ENCODE peak calls at places on chromosome 3, in six cellular contexts. C, F, B, X, E and K are unnamed samples.

GRCh38 chr3:111688190-111688800 is 93.1 kb upstream of the ZBED2 start:
- DNase-seq in F (no peak), X (no peak), C (no peak), B (no peak), E (no peak), K (no peak)

GRCh38 chr3:172516318-172517214 is 6.7 kb downstream of the TNFSF10 start:
- DNase-seq in B (no peak), X (peak), C (peak), E (peak), F (no peak), K (no peak)

GRCh38 chr3:32595318-32595717 is 24.7 kb upstream of the DYNC1LI1 start:
- DNase-seq in E (no peak), B (no peak), C (no peak), F (no peak), X (no peak), K (no peak)

GRCh38 chr3:145889730-145890129 is 271.3 kb downstream of the PLOD2 start:
- DNase-seq in F (no peak), C (no peak), X (no peak), E (no peak), B (no peak), K (no peak)

GRCh38 chr3:127894461-127894860 is 20.6 kb upstream of the KBTBD12 start:
- DNase-seq in C (no peak), F (no peak), E (no peak), X (no peak), B (no peak), K (no peak)

GRCh38 chr3:171789759-171790505 is 20.4 kb downstream of the PLD1 start:
- DNase-seq in X (no peak), F (no peak), B (no peak), E (no peak), C (no peak), K (no peak)

GRCh38 chr3:42023380-42023779 is 61.5 kb upstream of the ULK4 start:
- DNase-seq in B (no peak), F (no peak), C (no peak), E (no peak), X (no peak), K (no peak)

GRCh38 chr3:126926684-126927404 is 56.1 kb upstream of the PLXNA1 start:
- DNase-seq in C (peak), E (no peak), B (no peak), X (no peak), F (no peak), K (no peak)

GRCh38 chr3:125349556-125350165 is 25.5 kb downstream of the ZNF148 start:
- DNase-seq in X (no peak), E (no peak), C (no peak), F (no peak), B (no peak), K (no peak)

GRCh38 chr3:14849831-14850230 is 31.1 kb downstream of the FGD5 start:
- DNase-seq in F (no peak), E (no peak), B (no peak), X (no peak), C (no peak), K (peak)

GRCh38 chr3:141782386-141782932 is 19.3 kb downstream of the GRK7 start:
- DNase-seq in C (no peak), F (peak), B (no peak), X (no peak), E (peak), K (no peak)

GRCh38 chr3:45084820-45085816 is 59.0 kb downstream of the CLEC3B start:
- DNase-seq in F (no peak), C (peak), B (no peak), E (no peak), X (no peak), K (no peak)

GRCh38 chr3:105402287-105402801 is 35.6 kb downstream of the ALCAM start:
- DNase-seq in C (no peak), E (peak), F (no peak), X (peak), B (no peak), K (no peak)

GRCh38 chr3:192364296-192364695 is 363.0 kb downstream of the FGF12 start:
- DNase-seq in B (no peak), E (no peak), C (no peak), X (no peak), F (no peak), K (no peak)

GRCh38 chr3:185176756-185177359 is 24.0 kb upstream of the C3orf70 start:
- DNase-seq in B (peak), X (peak), E (peak), C (no peak), F (peak), K (peak)

GRCh38 chr3:37823189-37823588 is 38.5 kb upstream of the CTDSPL start:
- DNase-seq in B (no peak), F (no peak), C (no peak), E (no peak), X (no peak), K (no peak)

GRCh38 chr3:185225523-185225922 is 28.3 kb downstream of the EHHADH start:
- DNase-seq in E (no peak), B (no peak), C (peak), X (no peak), F (no peak), K (no peak)

GRCh38 chr3:187005827-187006481 is 75.6 kb downstream of the ST6GAL1 start:
- DNase-seq in B (no peak), X (no peak), F (no peak), C (no peak), E (no peak), K (no peak)

GRCh38 chr3:36409862-36410261 is 29.6 kb downstream of the STAC start:
- DNase-seq in F (no peak), B (no peak), X (no peak), E (no peak), C (no peak), K (no peak)

DNA sequence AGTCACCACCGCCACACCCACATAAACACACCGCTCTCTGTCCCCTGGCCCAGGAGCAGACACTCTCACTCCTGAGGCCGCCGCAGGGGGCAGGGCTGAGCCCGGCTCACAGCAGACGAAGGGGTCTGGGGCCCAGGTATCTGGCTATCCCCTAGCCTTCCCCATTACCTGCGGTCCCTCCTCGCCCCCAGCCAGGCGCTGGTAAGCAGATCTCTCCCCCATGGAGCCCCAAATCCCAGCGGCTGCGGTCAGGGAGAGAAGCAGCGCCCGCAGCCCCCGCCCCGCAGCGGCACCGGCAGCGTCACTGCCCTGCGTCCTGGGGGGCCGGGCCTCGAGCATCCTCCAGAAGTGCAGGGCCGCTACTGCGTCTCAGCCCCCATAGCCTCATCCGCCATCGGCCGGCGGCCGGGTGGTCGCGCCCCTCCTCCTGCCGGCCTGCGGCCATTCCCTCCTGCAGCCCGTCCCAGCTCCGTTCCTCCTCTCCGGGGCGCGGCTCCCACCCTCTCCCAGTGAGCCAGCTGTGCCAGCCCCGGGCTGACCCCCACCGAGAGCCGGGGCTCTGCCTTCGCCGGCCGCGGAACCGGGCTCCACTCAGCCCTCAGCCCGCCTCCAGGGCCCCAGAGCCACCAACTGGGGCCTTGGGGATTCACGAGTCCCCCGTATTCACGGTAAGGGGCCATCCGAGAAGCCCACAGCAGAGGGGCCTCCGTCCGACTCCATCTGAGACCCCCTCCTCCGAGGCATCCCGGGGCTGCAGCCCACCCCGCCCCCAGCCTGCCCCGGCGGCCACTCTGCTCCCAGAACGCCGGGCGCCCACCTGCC is 13.1 kb downstream of the TNK2 start:
- DNase-seq in E (peak), B (peak), F (peak), C (no peak), X (peak), K (peak)
- TF ChIP-seq CTCF in E (no peak), B (no peak), F (peak), C (peak), X (peak), K (peak)

DNA sequence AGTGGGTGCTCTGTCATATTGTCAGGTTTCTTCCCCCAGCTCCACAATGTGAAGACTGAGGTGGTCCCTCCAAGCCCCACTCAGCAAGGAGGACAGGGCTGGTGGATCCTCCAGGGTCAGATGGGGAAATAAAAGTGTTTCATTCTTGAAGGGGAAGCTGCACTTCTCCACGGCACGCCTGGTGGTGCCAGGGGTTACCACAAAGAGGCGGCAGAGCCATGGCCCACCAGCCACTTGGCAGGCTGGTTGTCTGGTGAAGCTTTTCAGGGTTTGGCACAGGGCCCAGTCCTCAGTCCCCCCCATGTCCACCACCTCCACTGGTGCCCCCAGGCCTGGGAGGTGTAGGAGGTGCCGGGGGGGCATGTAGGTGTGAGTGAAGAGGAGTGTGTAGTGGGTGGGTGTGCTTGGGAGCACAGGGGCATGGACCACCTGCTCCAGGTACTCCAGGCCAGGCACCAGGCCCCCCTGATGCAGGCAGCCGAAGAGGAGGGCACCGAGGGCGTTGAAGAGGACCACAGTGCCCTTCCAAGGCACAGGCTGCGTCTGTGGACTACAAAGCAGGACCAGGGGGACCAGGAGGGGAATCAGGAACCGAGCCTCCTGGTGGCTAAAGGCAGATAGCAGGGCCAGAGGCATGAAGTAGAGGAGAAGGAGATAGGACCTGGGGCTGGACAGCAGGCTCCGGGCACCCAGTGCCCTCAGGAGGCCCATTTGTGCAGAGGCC is 5.0 kb upstream of the NCBP2 start:
- DNase-seq in F (peak), E (no peak), C (no peak), X (no peak), B (no peak), K (no peak)
- TF ChIP-seq CTCF in F (peak), E (no peak), C (no peak), X (no peak), B (no peak), K (no peak)

DNA sequence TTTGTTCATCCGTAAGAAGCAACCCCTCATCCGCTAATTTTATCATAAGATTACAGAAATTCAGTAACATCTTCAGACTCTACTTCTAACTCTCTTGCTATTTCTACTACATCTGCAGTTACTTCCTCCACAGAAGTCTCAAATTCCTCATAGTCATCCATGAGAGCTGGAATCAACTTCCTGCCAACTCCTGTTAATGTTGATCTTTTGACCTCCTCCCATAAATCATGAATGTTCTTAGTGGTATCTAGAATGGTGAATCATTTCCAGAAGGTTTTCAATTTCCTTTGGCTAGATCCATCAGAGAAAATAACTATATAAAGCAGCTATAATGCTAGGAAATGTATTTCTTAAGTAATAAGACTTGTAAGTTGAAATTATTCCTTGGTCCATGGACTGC is 115.1 kb downstream of the TAFA4 start:
- DNase-seq in E (no peak), B (no peak), X (no peak), F (no peak), C (no peak), K (no peak)
- TF ChIP-seq CTCF in E (no peak), B (no peak), X (no peak), F (no peak), C (no peak), K (no peak)

GRCh38 chr3:21486381-21486935 is 264.6 kb downstream of the ZNF385D start:
- DNase-seq in E (no peak), B (no peak), X (no peak), C (no peak), F (no peak), K (no peak)

GRCh38 chr3:21487520-21487919 is 263.5 kb downstream of the ZNF385D start:
- DNase-seq in E (no peak), C (no peak), X (no peak), F (no peak), B (no peak), K (no peak)

DNA sequence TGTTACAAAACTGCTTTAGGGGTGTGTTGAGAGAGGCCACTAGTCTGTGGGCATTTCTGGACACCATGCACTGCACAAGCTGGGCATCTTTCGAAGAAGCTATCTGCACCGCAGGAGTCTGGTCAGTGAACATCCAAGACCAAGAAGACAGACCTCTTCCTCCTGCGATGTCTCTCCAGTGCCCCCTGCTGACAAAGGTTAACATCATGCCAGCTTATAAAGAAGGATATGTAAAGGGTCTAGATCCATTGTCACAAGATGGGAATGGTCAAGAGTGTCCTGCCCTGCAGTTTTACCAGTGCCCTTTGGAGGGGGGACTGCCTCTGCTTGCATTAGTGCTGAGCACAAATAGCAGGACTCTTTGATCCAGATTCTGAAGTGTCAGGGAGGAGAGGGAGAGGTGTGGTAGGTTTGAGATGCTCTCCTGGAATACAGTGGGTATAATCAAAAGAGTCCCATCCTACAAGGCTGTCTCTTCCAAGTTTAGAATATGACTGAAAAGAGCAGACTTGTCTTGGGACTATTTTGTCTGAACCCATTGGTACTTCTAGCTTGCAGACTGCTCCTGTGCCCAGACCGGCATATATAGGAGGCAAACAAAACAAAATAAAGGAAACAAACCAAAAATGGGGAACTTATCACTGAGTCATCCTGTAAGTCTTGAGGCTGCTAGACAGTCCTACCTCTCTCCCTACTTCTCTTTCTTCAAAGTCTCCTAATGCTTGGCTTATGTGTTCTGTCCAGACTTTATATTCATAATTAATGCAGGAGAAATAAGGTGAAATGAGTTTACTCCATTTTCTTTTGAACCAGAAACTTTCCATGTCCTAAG is 266.5 kb downstream of the ZNF385D start:
- DNase-seq in X (peak), C (peak), B (peak), F (peak), E (peak), K (peak)
- TF ChIP-seq CTCF in X (peak), C (peak), B (peak), F (peak), E (peak), K (peak)

DNA sequence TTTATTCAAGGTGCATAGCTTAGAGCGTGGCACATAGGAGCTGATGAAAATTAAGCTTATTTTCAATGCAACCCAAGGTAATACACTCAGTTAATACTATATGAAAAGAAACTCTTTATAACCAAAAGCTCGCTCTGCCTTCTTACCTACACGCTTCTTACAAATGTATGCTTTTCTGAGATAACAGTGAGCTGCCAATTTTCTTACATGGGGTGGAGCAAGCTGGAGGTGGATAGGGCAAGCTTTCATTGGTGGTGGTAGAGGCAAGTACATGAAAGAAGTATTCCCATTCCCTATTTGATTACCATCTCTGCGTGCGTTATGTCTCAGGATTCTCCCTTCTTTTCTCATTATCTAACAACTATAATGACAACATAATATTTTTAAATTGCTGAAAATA is 8.9 kb downstream of the DZIP3 start:
- DNase-seq in X (no peak), E (no peak), B (no peak), F (no peak), C (no peak), K (no peak)
- TF ChIP-seq CTCF in X (no peak), E (no peak), B (no peak), F (no peak), C (no peak), K (no peak)

GRCh38 chr3:44061268-44061667 is 180.4 kb upstream of the TOPAZ1 start:
- DNase-seq in E (no peak), X (no peak), C (no peak), B (no peak), F (no peak), K (no peak)
- TF ChIP-seq CTCF in E (no peak), X (no peak), C (no peak), B (no peak), F (no peak), K (no peak)

DNA sequence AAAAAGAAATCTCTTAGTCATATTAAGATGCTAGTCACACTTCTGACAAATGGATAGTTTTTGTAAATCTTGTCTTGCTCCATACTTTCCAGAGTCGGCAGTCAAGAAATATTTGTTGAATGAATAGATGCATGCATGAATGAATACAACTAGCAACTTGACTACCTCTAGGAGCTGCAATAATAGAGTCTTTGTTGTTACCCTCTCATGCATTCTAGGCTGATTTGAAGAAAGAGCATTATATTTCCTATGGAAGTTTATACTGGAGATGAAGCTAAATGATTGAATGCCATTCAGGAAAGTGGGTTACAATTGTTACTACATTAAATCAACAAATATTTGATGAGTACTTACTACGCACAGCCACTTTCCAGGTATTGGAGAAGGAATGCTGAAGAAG is 18.1 kb upstream of the TRAT1 start:
- DNase-seq in F (no peak), X (no peak), E (no peak), B (no peak), C (no peak), K (no peak)
- TF ChIP-seq CTCF in F (no peak), X (no peak), E (no peak), B (no peak), C (no peak), K (no peak)

GRCh38 chr3:70716832-70717231 is 404.4 kb upstream of the MDFIC2 start:
- DNase-seq in B (no peak), F (no peak), X (no peak), E (no peak), C (peak), K (no peak)
- TF ChIP-seq CTCF in B (peak), F (peak), X (no peak), E (peak), C (peak), K (no peak)

GRCh38 chr3:88057650-88058321 is 1.0 kb downstream of the CGGBP1 start:
- DNase-seq in E (no peak), F (no peak), X (no peak), B (no peak), C (no peak), K (no peak)
- TF ChIP-seq CTCF in E (no peak), F (no peak), X (no peak), B (no peak), C (peak), K (no peak)

GRCh38 chr3:24583004-24583403 is 88.4 kb upstream of the THRB start:
- DNase-seq in F (peak), E (peak), C (no peak), X (peak), B (no peak), K (no peak)
- TF ChIP-seq CTCF in F (peak), E (peak), C (peak), X (peak), B (no peak), K (no peak)